ENCODE peak calls at places on chromosomes 11 and 22, in seven cellular contexts. One of them, this sample, is unnamed.

GRCh38 chr22:48794906-48795305 is 1032.8 kb downstream of the BRD1 start:
- DNase-seq in brain microvascular endothelial cell: no peak
- DNase-seq in GM20000: no peak
- DNase-seq in Daoy: no peak
- DNase-seq in activated naive CD8-positive, alpha-beta T cell treated with anti-CD3 and anti-CD28 coated beads, Interleukin-2, amount 10 ng/mL, durations not matched to agents 7 days and 5 days: no peak
- DNase-seq in anterior cingulate cortex: no peak
- DNase-seq in A673: no peak
- DNase-seq in this sample: no peak

GRCh38 chr11:17391493-17392355 is 3.3 kb upstream of the KCNJ11 start:
- DNase-seq in brain microvascular endothelial cell: no peak
- DNase-seq in GM20000: no peak
- DNase-seq in Daoy: no peak
- DNase-seq in activated naive CD8-positive, alpha-beta T cell treated with anti-CD3 and anti-CD28 coated beads, Interleukin-2, amount 10 ng/mL, durations not matched to agents 7 days and 5 days: no peak
- DNase-seq in anterior cingulate cortex: no peak
- DNase-seq in A673: no peak
- DNase-seq in this sample: no peak

GRCh38 chr22:40325315-40325714 is 21.0 kb upstream of the ADSL start:
- DNase-seq in brain microvascular endothelial cell: no peak
- DNase-seq in GM20000: peak
- DNase-seq in Daoy: no peak
- DNase-seq in activated naive CD8-positive, alpha-beta T cell treated with anti-CD3 and anti-CD28 coated beads, Interleukin-2, amount 10 ng/mL, durations not matched to agents 7 days and 5 days: no peak
- DNase-seq in anterior cingulate cortex: no peak
- DNase-seq in A673: no peak
- DNase-seq in this sample: no peak

GRCh38 chr11:61170566-61170965 is 9.3 kb upstream of the VPS37C start:
- DNase-seq in brain microvascular endothelial cell: no peak
- DNase-seq in GM20000: no peak
- DNase-seq in Daoy: no peak
- DNase-seq in activated naive CD8-positive, alpha-beta T cell treated with anti-CD3 and anti-CD28 coated beads, Interleukin-2, amount 10 ng/mL, durations not matched to agents 7 days and 5 days: no peak
- DNase-seq in anterior cingulate cortex: no peak
- DNase-seq in A673: no peak
- DNase-seq in this sample: no peak

GRCh38 chr11:70490208-70490607 is 91.9 kb downstream of the CTTN start:
- DNase-seq in brain microvascular endothelial cell: no peak
- DNase-seq in GM20000: peak
- DNase-seq in Daoy: no peak
- DNase-seq in activated naive CD8-positive, alpha-beta T cell treated with anti-CD3 and anti-CD28 coated beads, Interleukin-2, amount 10 ng/mL, durations not matched to agents 7 days and 5 days: no peak
- DNase-seq in anterior cingulate cortex: no peak
- DNase-seq in A673: no peak
- DNase-seq in this sample: no peak

GRCh38 chr11:118910309-118911112 is 15.2 kb downstream of the BCL9L start:
- DNase-seq in brain microvascular endothelial cell: peak
- DNase-seq in GM20000: no peak
- DNase-seq in Daoy: peak
- DNase-seq in activated naive CD8-positive, alpha-beta T cell treated with anti-CD3 and anti-CD28 coated beads, Interleukin-2, amount 10 ng/mL, durations not matched to agents 7 days and 5 days: peak
- DNase-seq in anterior cingulate cortex: peak
- DNase-seq in A673: peak
- DNase-seq in this sample: peak

GRCh38 chr22:22955866-22956535 is 68.4 kb downstream of the IGLL5 start:
- DNase-seq in brain microvascular endothelial cell: peak
- DNase-seq in GM20000: peak
- DNase-seq in Daoy: peak
- DNase-seq in activated naive CD8-positive, alpha-beta T cell treated with anti-CD3 and anti-CD28 coated beads, Interleukin-2, amount 10 ng/mL, durations not matched to agents 7 days and 5 days: peak
- DNase-seq in anterior cingulate cortex: peak
- DNase-seq in A673: peak
- DNase-seq in this sample: peak

GRCh38 chr11:17542249-17542648 is 2.0 kb downstream of the USH1C start:
- DNase-seq in brain microvascular endothelial cell: no peak
- DNase-seq in GM20000: no peak
- DNase-seq in Daoy: no peak
- DNase-seq in activated naive CD8-positive, alpha-beta T cell treated with anti-CD3 and anti-CD28 coated beads, Interleukin-2, amount 10 ng/mL, durations not matched to agents 7 days and 5 days: no peak
- DNase-seq in anterior cingulate cortex: no peak
- DNase-seq in A673: no peak
- DNase-seq in this sample: no peak

GRCh38 chr11:122811721-122812120 is 26.6 kb upstream of the CRTAM start:
- DNase-seq in brain microvascular endothelial cell: no peak
- DNase-seq in GM20000: no peak
- DNase-seq in Daoy: no peak
- DNase-seq in activated naive CD8-positive, alpha-beta T cell treated with anti-CD3 and anti-CD28 coated beads, Interleukin-2, amount 10 ng/mL, durations not matched to agents 7 days and 5 days: no peak
- DNase-seq in anterior cingulate cortex: no peak
- DNase-seq in A673: no peak
- DNase-seq in this sample: no peak

GRCh38 chr22:27405672-27406388 is 395.7 kb downstream of the MN1 start:
- DNase-seq in brain microvascular endothelial cell: no peak
- DNase-seq in GM20000: peak
- DNase-seq in Daoy: peak
- DNase-seq in activated naive CD8-positive, alpha-beta T cell treated with anti-CD3 and anti-CD28 coated beads, Interleukin-2, amount 10 ng/mL, durations not matched to agents 7 days and 5 days: peak
- DNase-seq in anterior cingulate cortex: peak
- DNase-seq in A673: peak
- DNase-seq in this sample: peak

GRCh38 chr22:48084749-48085090 is 1322.3 kb downstream of the TBC1D22A start:
- DNase-seq in brain microvascular endothelial cell: no peak
- DNase-seq in GM20000: no peak
- DNase-seq in Daoy: no peak
- DNase-seq in activated naive CD8-positive, alpha-beta T cell treated with anti-CD3 and anti-CD28 coated beads, Interleukin-2, amount 10 ng/mL, durations not matched to agents 7 days and 5 days: no peak
- DNase-seq in anterior cingulate cortex: no peak
- DNase-seq in A673: no peak
- DNase-seq in this sample: no peak

GRCh38 chr11:101759771-101760450 is 154.9 kb upstream of the CEP126 start:
- DNase-seq in brain microvascular endothelial cell: no peak
- DNase-seq in GM20000: no peak
- DNase-seq in Daoy: no peak
- DNase-seq in activated naive CD8-positive, alpha-beta T cell treated with anti-CD3 and anti-CD28 coated beads, Interleukin-2, amount 10 ng/mL, durations not matched to agents 7 days and 5 days: no peak
- DNase-seq in anterior cingulate cortex: no peak
- DNase-seq in A673: no peak
- DNase-seq in this sample: no peak

GRCh38 chr11:87353904-87354303 is 316.2 kb downstream of the TMEM135 start:
- DNase-seq in brain microvascular endothelial cell: no peak
- DNase-seq in GM20000: no peak
- DNase-seq in Daoy: no peak
- DNase-seq in activated naive CD8-positive, alpha-beta T cell treated with anti-CD3 and anti-CD28 coated beads, Interleukin-2, amount 10 ng/mL, durations not matched to agents 7 days and 5 days: no peak
- DNase-seq in anterior cingulate cortex: peak
- DNase-seq in A673: no peak
- DNase-seq in this sample: no peak

GRCh38 chr22:28560005-28560742 is 119.5 kb downstream of the TTC28 start:
- DNase-seq in brain microvascular endothelial cell: peak
- DNase-seq in GM20000: no peak
- DNase-seq in Daoy: peak
- DNase-seq in activated naive CD8-positive, alpha-beta T cell treated with anti-CD3 and anti-CD28 coated beads, Interleukin-2, amount 10 ng/mL, durations not matched to agents 7 days and 5 days: no peak
- DNase-seq in anterior cingulate cortex: no peak
- DNase-seq in A673: peak
- DNase-seq in this sample: peak

GRCh38 chr22:47600791-47601400 is 838.4 kb downstream of the TBC1D22A start:
- DNase-seq in brain microvascular endothelial cell: no peak
- DNase-seq in GM20000: no peak
- DNase-seq in Daoy: no peak
- DNase-seq in activated naive CD8-positive, alpha-beta T cell treated with anti-CD3 and anti-CD28 coated beads, Interleukin-2, amount 10 ng/mL, durations not matched to agents 7 days and 5 days: no peak
- DNase-seq in anterior cingulate cortex: no peak
- DNase-seq in A673: no peak
- DNase-seq in this sample: no peak

GRCh38 chr11:92765965-92766371 is 203.5 kb upstream of the MTNR1B start:
- DNase-seq in brain microvascular endothelial cell: peak
- DNase-seq in GM20000: no peak
- DNase-seq in Daoy: peak
- DNase-seq in activated naive CD8-positive, alpha-beta T cell treated with anti-CD3 and anti-CD28 coated beads, Interleukin-2, amount 10 ng/mL, durations not matched to agents 7 days and 5 days: no peak
- DNase-seq in anterior cingulate cortex: peak
- DNase-seq in A673: peak
- DNase-seq in this sample: peak

GRCh38 chr22:33658775-33659174 is 261.5 kb downstream of the LARGE1 start:
- DNase-seq in brain microvascular endothelial cell: peak
- DNase-seq in GM20000: no peak
- DNase-seq in Daoy: peak
- DNase-seq in activated naive CD8-positive, alpha-beta T cell treated with anti-CD3 and anti-CD28 coated beads, Interleukin-2, amount 10 ng/mL, durations not matched to agents 7 days and 5 days: no peak
- DNase-seq in anterior cingulate cortex: no peak
- DNase-seq in A673: no peak
- DNase-seq in this sample: no peak

GRCh38 chr11:35798423-35798822 is 135.8 kb downstream of the TRIM44 start:
- DNase-seq in brain microvascular endothelial cell: no peak
- DNase-seq in GM20000: no peak
- DNase-seq in Daoy: no peak
- DNase-seq in activated naive CD8-positive, alpha-beta T cell treated with anti-CD3 and anti-CD28 coated beads, Interleukin-2, amount 10 ng/mL, durations not matched to agents 7 days and 5 days: no peak
- DNase-seq in anterior cingulate cortex: no peak
- DNase-seq in A673: no peak
- DNase-seq in this sample: no peak

GRCh38 chr11:113179181-113179701 is 135.1 kb upstream of the TTC12 start:
- DNase-seq in brain microvascular endothelial cell: no peak
- DNase-seq in GM20000: no peak
- DNase-seq in Daoy: no peak
- DNase-seq in activated naive CD8-positive, alpha-beta T cell treated with anti-CD3 and anti-CD28 coated beads, Interleukin-2, amount 10 ng/mL, durations not matched to agents 7 days and 5 days: no peak
- DNase-seq in anterior cingulate cortex: no peak
- DNase-seq in A673: peak
- DNase-seq in this sample: no peak